ENCODE peak calls at places on chromosome 17, in nine cellular contexts. U, N, O, Z, E, J, V, F and A are unnamed samples. For H3K36me3, the result is how much of the 10 kb centered on the place peaks cover.

GRCh38 chr17:79984877-79985276 is 50.8 kb downstream of the TBC1D16 start:
- DNase-seq in U (peak), N (no peak), O (no peak), Z (no peak), E (no peak), J (no peak), V (peak), F (peak), A (peak)

GRCh38 chr17:33990943-33991706 is 264.0 kb upstream of the CCL2 start:
- DNase-seq in U (no peak), N (no peak), O (no peak), Z (no peak), E (no peak), J (no peak), V (no peak), F (no peak), A (no peak)

GRCh38 chr17:61157246-61157887 is 242.3 kb upstream of the TBX2 start:
- DNase-seq in U (no peak), N (no peak), O (no peak), Z (no peak), E (peak), J (no peak), V (no peak), F (no peak), A (no peak)

GRCh38 chr17:1460233-1460632 is 4.2 kb upstream of the CRK start:
- DNase-seq in U (peak), N (no peak), O (peak), Z (no peak), E (no peak), J (no peak), V (peak), F (no peak), A (peak)

GRCh38 chr17:37642706-37643105 is 540 bp downstream of the DDX52 start:
- DNase-seq in U (no peak), N (no peak), O (no peak), Z (no peak), E (peak), J (peak), V (no peak), F (no peak), A (peak)

GRCh38 chr17:74453665-74454196 is 12.7 kb upstream of the CD300A start:
- DNase-seq in U (no peak), N (no peak), O (peak), Z (no peak), E (no peak), J (no peak), V (peak), F (no peak), A (peak)

GRCh38 chr17:292016-292415 is 60.6 kb downstream of the RPH3AL start:
- DNase-seq in U (peak), N (no peak), O (no peak), Z (no peak), E (no peak), J (no peak), V (peak), F (peak), A (no peak)

GRCh38 chr17:39688475-39688835 is 598 bp upstream of the PGAP3 start:
- DNase-seq in U (no peak), N (no peak), O (no peak), Z (no peak), E (peak), J (no peak), V (no peak), F (no peak), A (no peak)

GRCh38 chr17:40560592-40561293 is 4.5 kb downstream of the CCR7 start:
- DNase-seq in U (no peak), N (peak), O (no peak), Z (no peak), E (peak), J (no peak), V (no peak), F (no peak), A (no peak)

GRCh38 chr17:79041723-79042420 is 17.9 kb downstream of the C1QTNF1 start:
- DNase-seq in U (no peak), N (no peak), O (no peak), Z (no peak), E (no peak), J (no peak), V (no peak), F (no peak), A (no peak)

GRCh38 chr17:79338589-79338988 is 264.0 kb downstream of the ENGASE start:
- DNase-seq in U (no peak), N (no peak), O (no peak), Z (no peak), E (no peak), J (no peak), V (no peak), F (no peak), A (no peak)

GRCh38 chr17:17877548-17878358 is 41.0 kb upstream of the SREBF1 start:
- DNase-seq in U (peak), N (no peak), O (peak), Z (peak), E (peak), J (no peak), V (peak), F (no peak), A (peak)

GRCh38 chr17:66255112-66255511 is 25.9 kb upstream of the APOH start:
- DNase-seq in U (no peak), N (peak), O (peak), Z (peak), E (peak), J (peak), V (no peak), F (no peak), A (peak)

GRCh38 chr17:59790936-59791335 is 83.5 kb downstream of the VMP1 start:
- DNase-seq in U (no peak), N (no peak), O (no peak), Z (no peak), E (no peak), J (no peak), V (no peak), F (no peak), A (no peak)

GRCh38 chr17:59783221-59784016 is 76.0 kb downstream of the VMP1 start:
- DNase-seq in U (no peak), N (no peak), O (no peak), Z (no peak), E (peak), J (no peak), V (no peak), F (no peak), A (no peak)

GRCh38 chr17:59786536-59787319 is 79.3 kb downstream of the VMP1 start:
- DNase-seq in U (no peak), N (peak), O (peak), Z (no peak), E (peak), J (peak), V (no peak), F (peak), A (peak)

GRCh38 chr17:59785091-59785799 is 77.8 kb downstream of the VMP1 start:
- DNase-seq in U (no peak), N (no peak), O (no peak), Z (no peak), E (no peak), J (no peak), V (no peak), F (no peak), A (no peak)

DNA sequence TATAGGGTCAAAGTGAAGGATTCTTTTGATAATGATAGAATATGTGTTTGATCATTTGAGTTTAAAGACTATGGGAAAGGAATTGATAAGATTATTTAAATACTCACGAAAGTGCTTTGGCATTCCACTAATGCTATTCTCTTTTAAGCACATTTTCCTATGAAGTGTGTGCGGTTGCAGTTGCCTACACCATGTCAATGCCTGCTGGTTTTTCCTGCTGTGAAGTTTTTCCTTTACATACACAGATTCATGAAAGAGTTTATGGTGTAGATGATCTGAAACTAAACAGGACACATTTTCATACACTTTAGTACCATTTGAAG is 78.7 kb downstream of the VMP1 start:
- DNase-seq in U (no peak), N (no peak), O (no peak), Z (no peak), E (no peak), J (no peak), V (no peak), F (no peak), A (no peak)
- H3K4me3 ChIP-seq in U (no peak), N (peak), O (no peak), Z (peak), E (no peak), J (no peak), V (peak), F (no peak), A (no peak)

DNA sequence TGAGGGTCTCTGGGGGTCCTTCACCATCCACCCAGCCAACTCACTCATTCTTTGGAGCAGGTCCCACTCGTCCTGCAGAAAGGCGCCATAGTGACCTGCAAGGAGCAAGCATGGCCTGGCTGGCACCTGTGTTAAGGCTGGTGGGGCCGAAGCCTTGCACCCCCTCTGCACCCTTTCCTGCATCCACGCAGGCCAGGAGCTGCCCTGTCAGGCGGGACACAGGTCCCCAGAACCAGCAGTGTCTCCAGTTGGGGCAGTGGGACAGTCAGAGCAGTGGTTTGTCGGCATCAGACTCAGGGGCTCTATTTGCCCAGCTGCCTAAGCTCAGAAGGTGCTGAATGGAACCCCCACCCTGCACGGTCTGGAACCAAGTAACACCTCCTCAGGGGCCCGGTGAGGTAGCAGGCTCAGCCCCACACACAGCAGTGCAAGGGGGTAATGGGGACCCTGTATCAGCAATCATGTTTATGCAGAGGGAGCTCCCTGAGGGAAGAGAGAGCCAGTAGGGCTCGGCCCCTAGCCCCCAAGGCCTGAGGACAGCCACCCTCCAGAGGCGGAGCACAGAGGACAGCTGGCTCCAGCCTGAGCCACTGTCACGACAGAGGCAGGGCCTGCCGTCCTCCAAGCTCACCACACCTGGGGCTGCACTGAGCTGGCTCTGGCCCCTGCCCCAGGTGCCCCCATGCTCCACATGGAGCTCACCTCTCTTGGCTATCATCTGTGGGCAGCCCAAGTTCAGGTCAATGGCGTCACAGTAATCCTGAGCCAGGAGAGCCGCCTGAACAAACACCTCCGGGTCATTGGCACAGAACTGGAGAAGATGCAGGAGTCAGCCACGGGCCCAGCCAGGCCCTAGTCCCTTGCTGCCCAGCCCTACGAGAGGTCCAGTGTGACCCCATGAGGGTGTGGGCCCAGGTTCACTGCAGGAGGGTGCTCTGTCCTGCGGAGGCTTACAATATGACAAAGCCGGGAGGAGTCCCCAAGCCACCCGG is 1.9 kb downstream of the DUS1L start:
- DNase-seq in U (no peak), N (peak), O (no peak), Z (no peak), E (no peak), J (no peak), V (no peak), F (no peak), A (no peak)
- H3K36me3 ChIP-seq in U (under half), N (under half), O (under half), Z (under half), E (half or more), J (under half), V (under half), F (half or more), A (under half)

GRCh38 chr17:58531661-58532554 is 17.5 kb upstream of the MTMR4 start:
- DNase-seq in U (peak), N (peak), O (peak), Z (peak), E (peak), J (peak), V (peak), F (no peak), A (peak)

GRCh38 chr17:58531122-58531521 is 16.7 kb upstream of the MTMR4 start:
- DNase-seq in U (no peak), N (no peak), O (no peak), Z (no peak), E (no peak), J (no peak), V (no peak), F (no peak), A (peak)

GRCh38 chr17:58534331-58534730 is 19.9 kb upstream of the MTMR4 start:
- DNase-seq in U (no peak), N (no peak), O (no peak), Z (no peak), E (no peak), J (no peak), V (no peak), F (no peak), A (peak)

GRCh38 chr17:58533616-58534188 is 19.3 kb upstream of the MTMR4 start:
- DNase-seq in U (no peak), N (no peak), O (no peak), Z (no peak), E (no peak), J (no peak), V (no peak), F (no peak), A (no peak)

GRCh38 chr17:58532555-58532951 is 18.1 kb upstream of the MTMR4 start:
- DNase-seq in U (no peak), N (no peak), O (no peak), Z (no peak), E (no peak), J (no peak), V (no peak), F (no peak), A (peak)
- H3K4me3 ChIP-seq in U (peak), N (no peak), O (no peak), Z (peak), E (no peak), J (peak), V (peak), F (no peak), A (peak)

DNA sequence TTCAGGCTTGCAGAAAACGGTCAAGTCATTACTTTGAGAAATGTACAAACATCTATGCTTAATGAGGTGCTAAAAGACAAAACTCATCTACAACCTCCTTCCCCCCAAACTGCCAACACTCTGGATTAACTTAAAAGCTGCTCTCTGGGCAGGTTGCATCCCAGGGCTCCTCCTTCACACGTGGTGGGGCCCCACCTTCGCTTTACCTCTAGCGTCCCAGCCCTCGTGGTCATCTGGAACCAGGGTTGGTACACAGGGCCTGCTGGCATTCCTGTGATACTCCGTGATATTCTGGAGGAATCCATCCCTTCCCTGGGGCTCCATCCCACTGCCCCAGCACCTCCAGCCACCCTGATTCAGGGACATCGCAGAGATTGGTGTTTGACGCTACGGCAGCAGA is 4.8 kb downstream of the METRNL start:
- DNase-seq in U (no peak), N (no peak), O (no peak), Z (no peak), E (no peak), J (no peak), V (no peak), F (no peak), A (peak)
- H3K36me3 ChIP-seq in U (under half), N (under half), O (under half), Z (under half), E (half or more), J (under half), V (under half), F (under half), A (under half)

DNA sequence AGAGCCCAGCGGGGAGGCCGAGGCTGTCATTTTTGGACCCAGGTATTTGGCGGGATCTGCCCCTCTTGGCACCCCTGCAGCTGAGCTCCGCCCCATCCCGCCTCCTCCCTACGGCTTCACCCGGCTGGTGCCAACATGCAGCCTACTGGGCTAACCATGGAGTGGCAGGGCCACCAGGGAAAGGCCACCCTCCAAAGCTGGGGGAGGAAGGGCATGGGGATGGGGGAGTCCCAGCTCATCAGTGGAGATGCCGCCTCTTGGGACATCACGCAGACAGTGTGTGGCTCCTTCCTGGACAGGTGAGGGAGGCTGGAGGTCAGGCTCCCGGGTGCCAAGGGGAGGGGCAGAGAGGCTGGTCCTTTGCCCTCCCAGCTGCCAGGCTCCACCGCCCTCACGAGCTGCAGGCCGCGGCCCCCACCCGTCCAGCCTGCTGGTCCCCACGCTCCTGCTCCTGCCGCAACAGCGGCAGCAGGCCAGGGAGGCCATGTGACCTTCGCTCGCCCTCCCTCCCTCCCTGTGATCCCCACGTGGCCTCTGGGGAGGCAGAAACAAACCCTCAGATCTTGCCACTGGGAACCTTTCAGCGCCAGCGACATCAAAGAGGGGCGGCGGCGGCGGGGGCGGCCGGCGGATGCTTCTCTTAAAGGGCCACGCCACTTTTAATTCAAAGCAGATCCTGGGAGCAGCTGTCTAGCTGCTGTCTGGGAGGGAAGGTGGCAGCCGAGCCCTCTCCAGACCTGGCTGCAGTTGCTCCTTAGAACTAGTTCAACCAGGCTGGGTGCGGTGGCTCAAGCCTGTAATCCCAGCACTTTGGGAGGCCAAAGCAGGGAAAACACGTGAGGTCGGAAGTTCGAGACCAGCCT is 6.8 kb upstream of the NOTUM start:
- DNase-seq in U (peak), N (peak), O (peak), Z (peak), E (peak), J (peak), V (no peak), F (peak), A (peak)
- H3K4me3 ChIP-seq in U (no peak), N (no peak), O (no peak), Z (no peak), E (no peak), J (peak), V (no peak), F (no peak), A (no peak)

GRCh38 chr17:69523252-69523861 is 108.9 kb downstream of the MAP2K6 start:
- DNase-seq in U (no peak), N (no peak), O (no peak), Z (peak), E (peak), J (peak), V (no peak), F (no peak), A (peak)
- H3K36me3 ChIP-seq in U (under half), N (under half), O (under half), Z (under half), E (under half), J (under half), V (under half), F (under half), A (under half)

GRCh38 chr17:77375526-77375916 is 234.8 kb downstream of the SEC14L1 start:
- DNase-seq in U (no peak), N (no peak), O (no peak), Z (no peak), E (no peak), J (no peak), V (no peak), F (no peak), A (no peak)
- H3K4me3 ChIP-seq in U (no peak), N (no peak), O (no peak), Z (peak), E (no peak), J (no peak), V (peak), F (no peak), A (no peak)

DNA sequence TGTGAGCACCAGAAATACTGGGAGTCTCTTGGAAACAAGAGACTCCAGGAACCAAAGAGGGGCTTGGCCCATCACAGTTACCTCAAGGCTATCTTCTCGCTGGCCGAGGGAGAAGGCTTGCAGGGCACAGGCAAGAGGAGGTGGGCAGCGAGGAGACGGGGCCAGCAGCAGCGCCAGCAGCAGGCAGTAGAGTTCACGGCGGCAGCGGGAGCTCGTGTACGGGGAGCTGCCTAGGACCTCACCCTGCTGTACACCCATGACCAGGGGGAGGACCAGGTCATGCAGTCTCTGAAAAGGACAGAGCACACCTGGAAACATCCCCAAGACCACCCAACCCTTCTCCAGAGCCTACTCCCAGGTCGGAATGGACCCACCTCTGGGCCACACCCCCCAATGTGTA is 30.8 kb downstream of the PELP1 start:
- DNase-seq in U (no peak), N (no peak), O (no peak), Z (no peak), E (no peak), J (no peak), V (no peak), F (no peak), A (no peak)
- H3K36me3 ChIP-seq in U (under half), N (under half), O (under half), Z (half or more), E (half or more), J (under half), V (half or more), F (half or more), A (half or more)